ENCODE peak calls at places on chromosomes 7 and 10, in ten cellular contexts. One of them, this sample, is unnamed.

GRCh38 chr7:130695840-130696239 is 9.5 kb upstream of the TSGA13 start:
- DNase-seq in endothelial cell: no peak
- DNase-seq in T follicular helper cell: no peak
- DNase-seq in substantia nigra: no peak
- DNase-seq in stromal cell of bone marrow: peak; percentile 18
- DNase-seq in HEK293T: peak; percentile 10
- DNase-seq in testis: no peak
- DNase-seq in Peyer's patch: no peak
- DNase-seq in left cardiac atrium: no peak
- DNase-seq in stimulated activated CD4-positive, alpha-beta T cell treated with anti-CD3 and anti-CD28 coated beads, Interleukin-12 subunit alpha, Interleukin-12 subunit beta, amount 100 ng/mL, for 48 hours: no peak
- DNase-seq in this sample: peak; percentile 4

GRCh38 chr7:66886152-66886551 is 34.9 kb upstream of the TMEM248 start:
- DNase-seq in endothelial cell: no peak
- DNase-seq in T follicular helper cell: no peak
- DNase-seq in substantia nigra: no peak
- DNase-seq in stromal cell of bone marrow: no peak
- DNase-seq in HEK293T: no peak
- DNase-seq in testis: no peak
- DNase-seq in Peyer's patch: no peak
- DNase-seq in left cardiac atrium: no peak
- DNase-seq in stimulated activated CD4-positive, alpha-beta T cell treated with anti-CD3 and anti-CD28 coated beads, Interleukin-12 subunit alpha, Interleukin-12 subunit beta, amount 100 ng/mL, for 48 hours: no peak
- DNase-seq in this sample: no peak

GRCh38 chr10:99777918-99778716 is 4.3 kb upstream of the ABCC2 start:
- DNase-seq in endothelial cell: no peak
- DNase-seq in T follicular helper cell: no peak
- DNase-seq in substantia nigra: no peak
- DNase-seq in stromal cell of bone marrow: no peak
- DNase-seq in HEK293T: peak; percentile 36
- DNase-seq in testis: no peak
- DNase-seq in Peyer's patch: no peak
- DNase-seq in left cardiac atrium: no peak
- DNase-seq in stimulated activated CD4-positive, alpha-beta T cell treated with anti-CD3 and anti-CD28 coated beads, Interleukin-12 subunit alpha, Interleukin-12 subunit beta, amount 100 ng/mL, for 48 hours: no peak
- DNase-seq in this sample: no peak

GRCh38 chr7:75925717-75926435 is 10.9 kb downstream of the POR start:
- DNase-seq in endothelial cell: no peak
- DNase-seq in T follicular helper cell: no peak
- DNase-seq in substantia nigra: no peak
- DNase-seq in stromal cell of bone marrow: no peak
- DNase-seq in HEK293T: no peak
- DNase-seq in testis: peak; percentile 57
- DNase-seq in Peyer's patch: no peak
- DNase-seq in left cardiac atrium: no peak
- DNase-seq in stimulated activated CD4-positive, alpha-beta T cell treated with anti-CD3 and anti-CD28 coated beads, Interleukin-12 subunit alpha, Interleukin-12 subunit beta, amount 100 ng/mL, for 48 hours: no peak
- DNase-seq in this sample: no peak

GRCh38 chr7:110909102-110909501 is 181.8 kb upstream of the LRRN3 start:
- DNase-seq in endothelial cell: no peak
- DNase-seq in T follicular helper cell: no peak
- DNase-seq in substantia nigra: no peak
- DNase-seq in stromal cell of bone marrow: no peak
- DNase-seq in HEK293T: no peak
- DNase-seq in testis: no peak
- DNase-seq in Peyer's patch: no peak
- DNase-seq in left cardiac atrium: no peak
- DNase-seq in stimulated activated CD4-positive, alpha-beta T cell treated with anti-CD3 and anti-CD28 coated beads, Interleukin-12 subunit alpha, Interleukin-12 subunit beta, amount 100 ng/mL, for 48 hours: no peak
- DNase-seq in this sample: no peak

GRCh38 chr10:43199684-43200537 is 61.7 kb downstream of the CSGALNACT2 start:
- DNase-seq in endothelial cell: peak; percentile 2
- DNase-seq in T follicular helper cell: no peak
- DNase-seq in substantia nigra: no peak
- DNase-seq in stromal cell of bone marrow: no peak
- DNase-seq in HEK293T: no peak
- DNase-seq in testis: no peak
- DNase-seq in Peyer's patch: peak; percentile 29
- DNase-seq in left cardiac atrium: no peak
- DNase-seq in stimulated activated CD4-positive, alpha-beta T cell treated with anti-CD3 and anti-CD28 coated beads, Interleukin-12 subunit alpha, Interleukin-12 subunit beta, amount 100 ng/mL, for 48 hours: no peak
- DNase-seq in this sample: no peak

GRCh38 chr7:137694405-137694804 is 152.4 kb downstream of the DGKI start:
- DNase-seq in endothelial cell: no peak
- DNase-seq in T follicular helper cell: no peak
- DNase-seq in substantia nigra: no peak
- DNase-seq in stromal cell of bone marrow: no peak
- DNase-seq in HEK293T: no peak
- DNase-seq in testis: no peak
- DNase-seq in Peyer's patch: no peak
- DNase-seq in left cardiac atrium: no peak
- DNase-seq in stimulated activated CD4-positive, alpha-beta T cell treated with anti-CD3 and anti-CD28 coated beads, Interleukin-12 subunit alpha, Interleukin-12 subunit beta, amount 100 ng/mL, for 48 hours: no peak
- DNase-seq in this sample: no peak

GRCh38 chr7:86914468-86915054 is 144.9 kb downstream of the ELAPOR2 start:
- DNase-seq in endothelial cell: no peak
- DNase-seq in T follicular helper cell: no peak
- DNase-seq in substantia nigra: no peak
- DNase-seq in stromal cell of bone marrow: no peak
- DNase-seq in HEK293T: peak; percentile 13
- DNase-seq in testis: no peak
- DNase-seq in Peyer's patch: no peak
- DNase-seq in left cardiac atrium: no peak
- DNase-seq in stimulated activated CD4-positive, alpha-beta T cell treated with anti-CD3 and anti-CD28 coated beads, Interleukin-12 subunit alpha, Interleukin-12 subunit beta, amount 100 ng/mL, for 48 hours: no peak
- DNase-seq in this sample: no peak

GRCh38 chr10:14519785-14520184 is 189.1 kb upstream of the FRMD4A start:
- DNase-seq in endothelial cell: no peak
- DNase-seq in T follicular helper cell: no peak
- DNase-seq in substantia nigra: no peak
- DNase-seq in stromal cell of bone marrow: no peak
- DNase-seq in HEK293T: no peak
- DNase-seq in testis: no peak
- DNase-seq in Peyer's patch: no peak
- DNase-seq in left cardiac atrium: no peak
- DNase-seq in stimulated activated CD4-positive, alpha-beta T cell treated with anti-CD3 and anti-CD28 coated beads, Interleukin-12 subunit alpha, Interleukin-12 subunit beta, amount 100 ng/mL, for 48 hours: no peak
- DNase-seq in this sample: no peak

GRCh38 chr10:44332465-44332864 is 52.4 kb downstream of the CXCL12 start:
- DNase-seq in endothelial cell: no peak
- DNase-seq in T follicular helper cell: no peak
- DNase-seq in substantia nigra: no peak
- DNase-seq in stromal cell of bone marrow: no peak
- DNase-seq in HEK293T: no peak
- DNase-seq in testis: no peak
- DNase-seq in Peyer's patch: no peak
- DNase-seq in left cardiac atrium: no peak
- DNase-seq in stimulated activated CD4-positive, alpha-beta T cell treated with anti-CD3 and anti-CD28 coated beads, Interleukin-12 subunit alpha, Interleukin-12 subunit beta, amount 100 ng/mL, for 48 hours: no peak
- DNase-seq in this sample: no peak

GRCh38 chr10:77587424-77587806 is 50.2 kb downstream of the KCNMA1 start:
- DNase-seq in endothelial cell: no peak
- DNase-seq in T follicular helper cell: no peak
- DNase-seq in substantia nigra: no peak
- DNase-seq in stromal cell of bone marrow: no peak
- DNase-seq in HEK293T: no peak
- DNase-seq in testis: no peak
- DNase-seq in Peyer's patch: peak; percentile 12
- DNase-seq in left cardiac atrium: no peak
- DNase-seq in stimulated activated CD4-positive, alpha-beta T cell treated with anti-CD3 and anti-CD28 coated beads, Interleukin-12 subunit alpha, Interleukin-12 subunit beta, amount 100 ng/mL, for 48 hours: no peak
- DNase-seq in this sample: no peak

GRCh38 chr10:101797403-101798059 is 14.3 kb upstream of the NPM3 start:
- DNase-seq in endothelial cell: no peak
- DNase-seq in T follicular helper cell: no peak
- DNase-seq in substantia nigra: no peak
- DNase-seq in stromal cell of bone marrow: no peak
- DNase-seq in HEK293T: no peak
- DNase-seq in testis: no peak
- DNase-seq in Peyer's patch: no peak
- DNase-seq in left cardiac atrium: no peak
- DNase-seq in stimulated activated CD4-positive, alpha-beta T cell treated with anti-CD3 and anti-CD28 coated beads, Interleukin-12 subunit alpha, Interleukin-12 subunit beta, amount 100 ng/mL, for 48 hours: no peak
- DNase-seq in this sample: no peak

GRCh38 chr7:30656006-30656575 is 26.2 kb downstream of the CRHR2 start:
- DNase-seq in endothelial cell: no peak
- DNase-seq in T follicular helper cell: no peak
- DNase-seq in substantia nigra: no peak
- DNase-seq in stromal cell of bone marrow: no peak
- DNase-seq in HEK293T: no peak
- DNase-seq in testis: no peak
- DNase-seq in Peyer's patch: peak; percentile 20
- DNase-seq in left cardiac atrium: no peak
- DNase-seq in stimulated activated CD4-positive, alpha-beta T cell treated with anti-CD3 and anti-CD28 coated beads, Interleukin-12 subunit alpha, Interleukin-12 subunit beta, amount 100 ng/mL, for 48 hours: no peak
- DNase-seq in this sample: no peak

GRCh38 chr10:31932838-31933237 is 4.2 kb upstream of the ARHGAP12 start:
- DNase-seq in endothelial cell: no peak
- DNase-seq in T follicular helper cell: no peak
- DNase-seq in substantia nigra: no peak
- DNase-seq in stromal cell of bone marrow: no peak
- DNase-seq in HEK293T: no peak
- DNase-seq in testis: no peak
- DNase-seq in Peyer's patch: no peak
- DNase-seq in left cardiac atrium: no peak
- DNase-seq in stimulated activated CD4-positive, alpha-beta T cell treated with anti-CD3 and anti-CD28 coated beads, Interleukin-12 subunit alpha, Interleukin-12 subunit beta, amount 100 ng/mL, for 48 hours: no peak
- DNase-seq in this sample: no peak

GRCh38 chr10:69807122-69807521 is 5.4 kb downstream of the COL13A1 start:
- DNase-seq in endothelial cell: no peak
- DNase-seq in T follicular helper cell: no peak
- DNase-seq in substantia nigra: no peak
- DNase-seq in stromal cell of bone marrow: no peak
- DNase-seq in HEK293T: no peak
- DNase-seq in testis: no peak
- DNase-seq in Peyer's patch: no peak
- DNase-seq in left cardiac atrium: no peak
- DNase-seq in stimulated activated CD4-positive, alpha-beta T cell treated with anti-CD3 and anti-CD28 coated beads, Interleukin-12 subunit alpha, Interleukin-12 subunit beta, amount 100 ng/mL, for 48 hours: no peak
- DNase-seq in this sample: no peak

GRCh38 chr7:351256-351655 is 61.3 kb downstream of the FOXL3 start:
- DNase-seq in endothelial cell: no peak
- DNase-seq in T follicular helper cell: peak; percentile 43
- DNase-seq in substantia nigra: no peak
- DNase-seq in stromal cell of bone marrow: no peak
- DNase-seq in HEK293T: no peak
- DNase-seq in testis: no peak
- DNase-seq in Peyer's patch: no peak
- DNase-seq in left cardiac atrium: no peak
- DNase-seq in stimulated activated CD4-positive, alpha-beta T cell treated with anti-CD3 and anti-CD28 coated beads, Interleukin-12 subunit alpha, Interleukin-12 subunit beta, amount 100 ng/mL, for 48 hours: no peak
- DNase-seq in this sample: no peak

GRCh38 chr7:78437118-78437517 is 638.5 kb downstream of the PHTF2 start:
- DNase-seq in endothelial cell: no peak
- DNase-seq in T follicular helper cell: no peak
- DNase-seq in substantia nigra: no peak
- DNase-seq in stromal cell of bone marrow: peak; percentile 43
- DNase-seq in HEK293T: no peak
- DNase-seq in testis: no peak
- DNase-seq in Peyer's patch: no peak
- DNase-seq in left cardiac atrium: no peak
- DNase-seq in stimulated activated CD4-positive, alpha-beta T cell treated with anti-CD3 and anti-CD28 coated beads, Interleukin-12 subunit alpha, Interleukin-12 subunit beta, amount 100 ng/mL, for 48 hours: no peak
- DNase-seq in this sample: peak; percentile 15

GRCh38 chr10:3858051-3858845 is 73.2 kb upstream of the KLF6 start:
- DNase-seq in endothelial cell: no peak
- DNase-seq in T follicular helper cell: no peak
- DNase-seq in substantia nigra: no peak
- DNase-seq in stromal cell of bone marrow: no peak
- DNase-seq in HEK293T: no peak
- DNase-seq in testis: no peak
- DNase-seq in Peyer's patch: no peak
- DNase-seq in left cardiac atrium: no peak
- DNase-seq in stimulated activated CD4-positive, alpha-beta T cell treated with anti-CD3 and anti-CD28 coated beads, Interleukin-12 subunit alpha, Interleukin-12 subunit beta, amount 100 ng/mL, for 48 hours: no peak
- DNase-seq in this sample: no peak

GRCh38 chr10:113051456-113051855 is 101.4 kb downstream of the TCF7L2 start:
- DNase-seq in endothelial cell: no peak
- DNase-seq in T follicular helper cell: no peak
- DNase-seq in substantia nigra: no peak
- DNase-seq in stromal cell of bone marrow: no peak
- DNase-seq in HEK293T: no peak
- DNase-seq in testis: no peak
- DNase-seq in Peyer's patch: no peak
- DNase-seq in left cardiac atrium: no peak
- DNase-seq in stimulated activated CD4-positive, alpha-beta T cell treated with anti-CD3 and anti-CD28 coated beads, Interleukin-12 subunit alpha, Interleukin-12 subunit beta, amount 100 ng/mL, for 48 hours: no peak
- DNase-seq in this sample: no peak

This sample was measured in AG09319.